ENCODE peak calls at places on chromosomes 6 and 20, in nine cellular contexts. O is H1, B is HCT116, R is stomach, F is IMR-90, J is uterus, H is prostate gland, S is endothelial cell of umbilical vein, M is ovary. L is an unnamed sample.

GRCh38 chr20:58481541-58482021 is 33.6 kb downstream of the APCDD1L start:
- DNase-seq in O (peak), B (peak), R (peak), F (no peak), J (no peak), H (no peak), S (peak), M (no peak), L (peak)

GRCh38 chr6:48476257-48476656 is 365.3 kb upstream of the PTCHD4 start:
- DNase-seq in O (no peak), B (no peak), R (no peak), F (peak), J (no peak), H (no peak), S (peak), M (no peak), L (no peak)

GRCh38 chr6:130970839-130971410 is 92.1 kb downstream of the EPB41L2 start:
- DNase-seq in O (no peak), B (no peak), R (no peak), F (no peak), J (no peak), H (no peak), S (no peak), M (no peak), L (no peak)

GRCh38 chr6:40066372-40066771 is 132.1 kb upstream of the MOCS1 start:
- DNase-seq in O (no peak), B (no peak), R (no peak), F (no peak), J (no peak), H (no peak), S (no peak), M (no peak), L (no peak)

GRCh38 chr6:107152633-107153032 is 37.3 kb upstream of the BEND3 start:
- DNase-seq in O (no peak), B (no peak), R (no peak), F (no peak), J (no peak), H (no peak), S (no peak), M (no peak), L (no peak)

GRCh38 chr6:165183496-165184140 is 125.8 kb downstream of the C6orf118 start:
- DNase-seq in O (no peak), B (no peak), R (no peak), F (no peak), J (no peak), H (no peak), S (no peak), M (no peak), L (no peak)

GRCh38 chr6:168739381-168739780 is 298.4 kb downstream of the SMOC2 start:
- DNase-seq in O (no peak), B (no peak), R (no peak), F (no peak), J (no peak), H (no peak), S (no peak), M (no peak), L (no peak)

GRCh38 chr6:33112148-33112547 is 36.4 kb downstream of the HLA-DPB1 start:
- DNase-seq in O (no peak), B (peak), R (no peak), F (peak), J (no peak), H (no peak), S (peak), M (no peak), L (peak)

GRCh38 chr6:110173506-110174132 is 5.9 kb downstream of the WASF1 start:
- DNase-seq in O (no peak), B (no peak), R (no peak), F (peak), J (no peak), H (no peak), S (no peak), M (no peak), L (no peak)

GRCh38 chr6:43575105-43575771 is 600 bp downstream of the XPO5 start:
- DNase-seq in O (no peak), B (no peak), R (peak), F (peak), J (no peak), H (no peak), S (peak), M (no peak), L (no peak)

GRCh38 chr6:22362361-22362760 is 65.5 kb upstream of the PRL start:
- DNase-seq in O (no peak), B (no peak), R (no peak), F (no peak), J (no peak), H (no peak), S (peak), M (no peak), L (no peak)

GRCh38 chr6:169868458-169868857 is 117.0 kb downstream of the ERMARD start:
- DNase-seq in O (peak), B (no peak), R (peak), F (no peak), J (no peak), H (no peak), S (no peak), M (no peak), L (no peak)

GRCh38 chr20:44792794-44793193 is 17.6 kb downstream of the RIMS4 start:
- DNase-seq in O (no peak), B (no peak), R (no peak), F (no peak), J (no peak), H (no peak), S (no peak), M (no peak), L (no peak)

GRCh38 chr20:57792386-57793095 is 82.7 kb upstream of the PMEPA1 start:
- DNase-seq in O (no peak), B (no peak), R (no peak), F (no peak), J (no peak), H (peak), S (no peak), M (no peak), L (no peak)

GRCh38 chr6:449057-449430 is 57.5 kb downstream of the IRF4 start:
- DNase-seq in O (no peak), B (no peak), R (no peak), F (no peak), J (no peak), H (no peak), S (no peak), M (no peak), L (no peak)

GRCh38 chr20:37904845-37905244 is 1.9 kb downstream of the VSTM2L start:
- DNase-seq in O (no peak), B (no peak), R (no peak), F (no peak), J (no peak), H (no peak), S (no peak), M (no peak), L (no peak)

GRCh38 chr6:53924277-53924676 is 129.5 kb downstream of the LRRC1 start:
- DNase-seq in O (no peak), B (no peak), R (no peak), F (no peak), J (no peak), H (no peak), S (no peak), M (no peak), L (no peak)

GRCh38 chr6:43871284-43871683 is 101.3 kb downstream of the VEGFA start:
- DNase-seq in O (no peak), B (no peak), R (no peak), F (no peak), J (no peak), H (no peak), S (no peak), M (no peak), L (peak)

GRCh38 chr6:63496388-63496804 is 75.9 kb upstream of the LOC128125822 start:
- DNase-seq in O (no peak), B (no peak), R (no peak), F (no peak), J (no peak), H (no peak), S (no peak), M (no peak), L (no peak)

GRCh38 chr6:154534531-154534930 is 24.0 kb upstream of the CNKSR3 start:
- DNase-seq in O (no peak), B (no peak), R (no peak), F (no peak), J (no peak), H (no peak), S (no peak), M (no peak), L (no peak)

GRCh38 chr20:7214081-7214740 is 446.7 kb downstream of the BMP2 start:
- DNase-seq in O (peak), B (no peak), R (no peak), F (no peak), J (no peak), H (no peak), S (no peak), M (no peak), L (no peak)

GRCh38 chr6:43799671-43800623 is 29.9 kb downstream of the VEGFA start:
- DNase-seq in O (no peak), B (no peak), R (no peak), F (no peak), J (no peak), H (no peak), S (no peak), M (no peak), L (peak)

GRCh38 chr20:64065062-64065972 is 2.3 kb downstream of the TCEA2 start:
- DNase-seq in O (no peak), B (no peak), R (no peak), F (no peak), J (no peak), H (no peak), S (no peak), M (no peak), L (no peak)

GRCh38 chr20:4866429-4866828 is 134.9 kb downstream of the SLC23A2 start:
- DNase-seq in O (no peak), B (no peak), R (no peak), F (no peak), J (no peak), H (peak), S (no peak), M (no peak), L (no peak)

GRCh38 chr6:101249470-101249869 is 144.0 kb upstream of the GRIK2 start:
- DNase-seq in O (no peak), B (no peak), R (no peak), F (no peak), J (no peak), H (no peak), S (no peak), M (no peak), L (no peak)

GRCh38 chr6:17446713-17447112 is 53.3 kb downstream of the CAP2 start:
- DNase-seq in O (no peak), B (no peak), R (no peak), F (no peak), J (no peak), H (no peak), S (no peak), M (no peak), L (no peak)

GRCh38 chr6:3001773-3002293 is 2.1 kb downstream of the NQO2 start:
- DNase-seq in O (no peak), B (peak), R (no peak), F (peak), J (no peak), H (no peak), S (peak), M (no peak), L (peak)

GRCh38 chr6:85483041-85483700 is 33.3 kb downstream of the NT5E start:
- DNase-seq in O (peak), B (no peak), R (peak), F (peak), J (peak), H (peak), S (peak), M (peak), L (peak)

GRCh38 chr6:42279144-42279781 is 61.6 kb upstream of the MRPS10 start:
- DNase-seq in O (no peak), B (no peak), R (no peak), F (peak), J (peak), H (no peak), S (no peak), M (peak), L (no peak)

DNA sequence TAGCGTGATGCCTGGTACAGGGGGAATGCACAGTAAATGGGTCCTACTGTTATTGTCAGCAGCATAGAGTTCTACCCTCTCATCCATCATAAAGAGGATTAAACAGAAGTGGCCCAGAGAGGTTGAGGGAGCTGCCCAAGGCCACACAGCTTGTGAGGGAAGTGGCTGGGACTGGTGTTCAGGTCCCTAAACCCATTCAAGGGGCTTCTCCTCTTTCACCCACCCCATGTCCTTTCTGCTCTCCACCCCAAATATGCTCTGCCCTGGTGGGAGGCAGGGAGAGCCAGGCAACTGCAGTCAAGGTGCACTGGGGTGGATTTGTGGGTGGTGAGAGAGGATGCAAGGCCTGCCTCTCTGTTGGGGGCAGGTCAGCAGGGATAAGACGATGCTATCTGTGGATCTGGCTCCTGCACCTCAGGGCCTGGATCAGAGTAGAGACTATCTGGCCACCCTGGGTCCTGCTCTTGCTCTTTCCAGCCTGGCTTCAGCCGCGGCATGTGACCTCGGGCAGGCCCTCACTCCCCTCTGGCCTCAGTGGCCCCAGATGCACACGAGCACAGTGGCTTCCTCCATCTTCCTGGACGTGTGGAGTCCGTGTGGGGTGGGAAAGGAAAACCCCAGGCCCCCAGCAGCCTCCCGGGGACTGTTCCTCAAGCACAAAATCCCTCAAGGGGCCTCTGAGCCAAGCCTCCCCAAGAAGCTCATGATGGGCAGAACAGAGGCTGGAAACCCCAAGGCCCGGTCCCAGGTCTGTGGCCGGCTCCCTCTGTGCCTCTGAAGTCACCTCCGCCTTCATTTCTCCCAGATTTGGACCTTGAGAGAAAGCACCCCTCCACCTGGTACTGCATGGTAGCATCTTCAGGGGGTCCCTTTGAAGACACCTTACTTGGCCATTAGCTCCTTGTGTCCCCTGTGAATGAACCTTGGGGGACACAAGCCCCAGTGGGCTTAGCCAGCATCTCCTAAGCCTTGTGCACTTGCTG is 3.4 kb upstream of the BPIFB6 start:
- DNase-seq in O (no peak), B (no peak), R (no peak), F (no peak), J (no peak), H (no peak), S (no peak), M (no peak), L (no peak)
- TF ChIP-seq POLR2A in O (no peak), B (no peak), R (no peak), F (no peak), J (no peak), H (no peak), S (no peak), M (no peak), L (no peak)

GRCh38 chr6:35452186-35453090 is at the start of gene FANCE:
- DNase-seq in O (peak), B (peak), R (peak), F (peak), J (peak), H (peak), S (peak), M (peak), L (peak)
- TF ChIP-seq POLR2A in O (no peak), B (no peak), R (no peak), F (no peak), J (peak), H (peak), S (no peak), M (peak), L (peak)

DNA sequence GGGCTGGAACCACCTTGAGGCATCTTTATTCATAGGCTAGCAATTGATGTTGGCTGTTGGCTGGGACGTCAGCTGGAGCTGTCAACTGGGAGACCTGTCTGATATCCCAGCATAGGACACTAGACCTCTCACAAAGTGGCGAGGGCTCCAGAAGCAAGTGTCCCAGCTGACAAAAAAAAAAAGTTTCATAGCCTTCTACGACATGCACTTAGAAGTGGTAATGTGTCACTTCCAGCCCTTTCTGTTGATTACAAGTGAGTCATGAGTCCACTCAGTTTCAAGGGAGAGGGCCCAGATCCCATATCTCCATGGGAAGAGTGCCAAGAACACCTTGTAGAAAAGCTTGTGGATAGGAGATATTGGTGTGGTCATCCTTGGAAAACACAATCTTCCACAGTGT is 278.1 kb downstream of the ESR1 start:
- DNase-seq in O (no peak), B (peak), R (no peak), F (peak), J (no peak), H (no peak), S (peak), M (no peak), L (peak)
- TF ChIP-seq POLR2A in O (no peak), B (no peak), R (no peak), F (no peak), J (no peak), H (no peak), S (no peak), M (no peak), L (no peak)

GRCh38 chr20:62924567-62925419 is 1.5 kb downstream of the DIDO1 start:
- DNase-seq in O (no peak), B (no peak), R (no peak), F (peak), J (no peak), H (peak), S (peak), M (no peak), L (peak)

GRCh38 chr20:62923669-62924566 is 2.4 kb downstream of the DIDO1 start:
- DNase-seq in O (no peak), B (no peak), R (no peak), F (no peak), J (no peak), H (no peak), S (no peak), M (no peak), L (no peak)

GRCh38 chr20:62926229-62927127 is at the start of gene DIDO1:
- DNase-seq in O (peak), B (peak), R (peak), F (peak), J (peak), H (peak), S (peak), M (peak), L (peak)

GRCh38 chr20:62927128-62927705 is 912 bp upstream of the DIDO1 start:
- DNase-seq in O (no peak), B (no peak), R (no peak), F (no peak), J (no peak), H (no peak), S (no peak), M (no peak), L (no peak)

DNA sequence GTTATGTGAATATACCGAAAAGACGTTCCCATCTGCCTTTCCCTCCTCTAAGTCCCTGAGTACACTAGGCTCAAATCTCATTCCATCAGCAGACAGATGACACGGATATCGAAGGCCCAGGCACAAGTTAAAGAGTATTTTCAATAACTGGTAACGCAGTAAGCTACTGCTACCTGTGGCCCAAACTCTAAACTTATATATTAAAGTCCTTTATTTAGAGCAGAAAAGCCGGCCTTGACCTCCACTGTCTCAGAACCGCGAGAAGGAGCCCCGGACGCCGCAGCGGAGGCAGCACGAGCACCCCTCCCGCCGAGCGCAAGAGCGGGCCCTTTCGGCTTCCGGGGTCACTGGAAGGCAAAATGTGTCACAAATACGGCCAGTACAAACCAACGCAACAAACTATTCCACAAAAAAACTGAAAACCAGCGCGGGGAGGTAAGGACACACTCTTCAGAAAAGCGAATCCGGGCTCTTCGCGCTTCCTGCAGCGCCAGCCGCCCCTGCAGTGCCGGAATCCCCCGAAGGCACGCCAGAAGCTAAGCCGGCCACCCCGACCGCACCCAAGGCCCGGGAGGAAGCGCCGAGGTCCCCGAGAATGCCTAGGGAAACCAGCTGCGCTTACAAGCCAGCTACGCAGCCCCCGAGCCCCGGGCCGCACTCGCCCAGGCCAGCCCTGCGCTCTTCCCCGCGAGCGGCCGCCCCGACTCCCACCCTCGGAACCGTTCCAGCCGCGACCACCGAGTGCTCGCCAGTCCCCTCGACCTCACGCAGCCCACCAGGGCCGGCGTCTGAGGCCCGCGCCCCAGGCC is 681 bp downstream of the DIDO1 start:
- DNase-seq in O (no peak), B (no peak), R (peak), F (peak), J (no peak), H (no peak), S (no peak), M (no peak), L (peak)
- TF ChIP-seq POLR2A in O (no peak), B (no peak), R (no peak), F (no peak), J (no peak), H (no peak), S (no peak), M (no peak), L (no peak)

L was measured in erythroblast.